ENCODE peak calls at places on chromosomes 5 and 9, in four cellular contexts. One of them, this sample, is unnamed.

GRCh38 chr5:90359073-90359804 is 50.3 kb downstream of the CETN3 start:
- DNase-seq in lower lobe of right lung: no peak
- DNase-seq in lower leg skin: no peak
- DNase-seq in mammary epithelial cell: no peak
- DNase-seq in this sample: no peak

GRCh38 chr5:176658007-176658599 is 10.8 kb downstream of the TSPAN17 start:
- DNase-seq in mammary epithelial cell: peak
- DNase-seq in lower lobe of right lung: peak
- DNase-seq in lower leg skin: peak
- DNase-seq in this sample: peak

GRCh38 chr5:51389582-51390463 is 6.6 kb downstream of the ISL1 start:
- DNase-seq in lower lobe of right lung: no peak
- DNase-seq in lower leg skin: no peak
- DNase-seq in mammary epithelial cell: no peak
- DNase-seq in this sample: no peak

GRCh38 chr5:10534491-10535236 is 29.2 kb upstream of the ANKRD33B start:
- DNase-seq in lower leg skin: no peak
- DNase-seq in mammary epithelial cell: no peak
- DNase-seq in lower lobe of right lung: no peak
- DNase-seq in this sample: no peak

GRCh38 chr5:42572313-42572712 is 149.1 kb downstream of the GHR start:
- DNase-seq in lower leg skin: no peak
- DNase-seq in mammary epithelial cell: no peak
- DNase-seq in lower lobe of right lung: no peak
- DNase-seq in this sample: no peak

GRCh38 chr9:35792044-35792813 is 838 bp downstream of the NPR2 start:
- DNase-seq in mammary epithelial cell: no peak
- DNase-seq in lower lobe of right lung: no peak
- DNase-seq in lower leg skin: no peak
- DNase-seq in this sample: no peak

GRCh38 chr5:79824444-79824843 is 134.8 kb downstream of the CMYA5 start:
- DNase-seq in mammary epithelial cell: no peak
- DNase-seq in lower leg skin: no peak
- DNase-seq in lower lobe of right lung: no peak
- DNase-seq in this sample: no peak

GRCh38 chr9:81719972-81720371 is 30.6 kb upstream of the TLE1 start:
- DNase-seq in lower leg skin: no peak
- DNase-seq in mammary epithelial cell: no peak
- DNase-seq in lower lobe of right lung: no peak
- DNase-seq in this sample: no peak

GRCh38 chr9:72858089-72858912 is 94.6 kb downstream of the ALDH1A1 start:
- DNase-seq in mammary epithelial cell: no peak
- DNase-seq in lower lobe of right lung: no peak
- DNase-seq in lower leg skin: no peak
- DNase-seq in this sample: no peak

DNA sequence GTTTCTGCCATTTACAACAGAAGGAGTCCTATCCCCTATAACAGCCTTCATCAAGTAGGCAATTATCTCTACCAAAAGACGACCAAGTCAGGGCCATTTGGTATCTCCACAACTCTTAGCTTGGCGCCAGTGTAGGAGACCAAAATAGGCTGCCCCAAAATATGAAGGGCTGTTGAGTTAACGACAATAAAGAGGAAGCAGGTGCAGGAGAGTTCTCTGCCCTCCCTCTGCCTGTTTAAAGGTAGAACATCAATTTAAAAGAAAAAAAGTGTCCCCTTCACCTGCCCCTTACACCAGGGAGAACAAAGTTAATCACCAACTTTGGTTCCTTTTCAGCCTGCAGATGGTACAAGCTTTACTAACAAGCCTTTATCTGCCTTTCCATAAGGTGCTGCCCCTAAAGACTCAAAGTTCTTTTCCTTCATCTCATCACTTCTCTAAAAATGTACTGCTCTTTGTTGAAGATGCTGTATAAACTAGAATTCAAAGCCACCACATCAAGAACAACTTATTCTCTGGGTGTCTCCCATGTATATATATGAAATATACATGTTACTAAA is 33.3 kb downstream of the PPP1R2B start:
- DNase-seq in lower lobe of right lung: no peak
- DNase-seq in lower leg skin: no peak
- DNase-seq in mammary epithelial cell: no peak
- DNase-seq in this sample: no peak
- TF ChIP-seq CTCF in lower lobe of right lung: no peak
- TF ChIP-seq CTCF in lower leg skin: no peak
- TF ChIP-seq CTCF in mammary epithelial cell: no peak
- TF ChIP-seq CTCF in this sample: no peak

GRCh38 chr5:174751154-174751990 is 27.0 kb downstream of the MSX2 start:
- DNase-seq in lower leg skin: no peak
- DNase-seq in mammary epithelial cell: peak
- DNase-seq in lower lobe of right lung: no peak
- DNase-seq in this sample: no peak

GRCh38 chr5:174752121-174752520 is 27.7 kb downstream of the MSX2 start:
- DNase-seq in lower lobe of right lung: no peak
- DNase-seq in lower leg skin: no peak
- DNase-seq in mammary epithelial cell: no peak
- DNase-seq in this sample: no peak

GRCh38 chr5:174745495-174745894 is 21.1 kb downstream of the MSX2 start:
- DNase-seq in mammary epithelial cell: no peak
- DNase-seq in lower leg skin: no peak
- DNase-seq in lower lobe of right lung: no peak
- DNase-seq in this sample: no peak

GRCh38 chr5:174755103-174755502 is 30.7 kb downstream of the MSX2 start:
- DNase-seq in lower lobe of right lung: no peak
- DNase-seq in mammary epithelial cell: no peak
- DNase-seq in lower leg skin: no peak
- DNase-seq in this sample: peak

GRCh38 chr5:174750720-174751119 is 26.3 kb downstream of the MSX2 start:
- DNase-seq in mammary epithelial cell: peak
- DNase-seq in lower leg skin: no peak
- DNase-seq in lower lobe of right lung: no peak
- DNase-seq in this sample: peak
- H3K4me3 ChIP-seq in mammary epithelial cell: peak
- H3K4me3 ChIP-seq in lower leg skin: no peak
- H3K4me3 ChIP-seq in lower lobe of right lung: peak
- H3K4me3 ChIP-seq in this sample: no peak

GRCh38 chr5:74261906-74262305 is 378.6 kb downstream of the ENC1 start:
- DNase-seq in mammary epithelial cell: no peak
- DNase-seq in lower lobe of right lung: no peak
- DNase-seq in lower leg skin: no peak
- DNase-seq in this sample: no peak

GRCh38 chr5:74257645-74258328 is 382.7 kb downstream of the ENC1 start:
- DNase-seq in lower leg skin: peak
- DNase-seq in mammary epithelial cell: no peak
- DNase-seq in lower lobe of right lung: peak
- DNase-seq in this sample: peak

GRCh38 chr5:74262810-74263209 is 377.7 kb downstream of the ENC1 start:
- DNase-seq in lower lobe of right lung: no peak
- DNase-seq in lower leg skin: no peak
- DNase-seq in mammary epithelial cell: no peak
- DNase-seq in this sample: peak

GRCh38 chr5:74256947-74257573 is 383.5 kb downstream of the ENC1 start:
- DNase-seq in lower leg skin: no peak
- DNase-seq in mammary epithelial cell: no peak
- DNase-seq in lower lobe of right lung: no peak
- DNase-seq in this sample: no peak

GRCh38 chr5:74259572-74259971 is 381.0 kb downstream of the ENC1 start:
- DNase-seq in lower lobe of right lung: no peak
- DNase-seq in lower leg skin: no peak
- DNase-seq in mammary epithelial cell: no peak
- DNase-seq in this sample: no peak
- TF ChIP-seq CTCF in lower lobe of right lung: no peak
- TF ChIP-seq CTCF in lower leg skin: no peak
- TF ChIP-seq CTCF in mammary epithelial cell: no peak
- TF ChIP-seq CTCF in this sample: no peak

GRCh38 chr9:120531683-120532300 is 48.2 kb downstream of the CDK5RAP2 start:
- DNase-seq in lower leg skin: peak
- DNase-seq in lower lobe of right lung: no peak
- DNase-seq in mammary epithelial cell: peak
- DNase-seq in this sample: peak
- H3K4me3 ChIP-seq in lower leg skin: no peak
- H3K4me3 ChIP-seq in lower lobe of right lung: no peak
- H3K4me3 ChIP-seq in mammary epithelial cell: no peak
- H3K4me3 ChIP-seq in this sample: no peak

This sample was measured in bronchial epithelial cell.